ENCODE peak calls at places on chromosomes 16 and 17, in seven cellular contexts. T is esophagus squamous epithelium, D is lung, J is H1, B is psoas muscle, C is prostate gland, A is vagina. R is an unnamed sample. For H3K27me3, the result is how much of the 10 kb centered on the place peaks cover.

GRCh38 chr17:65522751-65523404 is 38.6 kb downstream of the AXIN2 start:
- DNase-seq in J (no peak), C (no peak), B (no peak), D (no peak), A (no peak), T (no peak), R (no peak)

GRCh38 chr16:645852-646678 is 3.1 kb upstream of the WDR90 start:
- DNase-seq in A (no peak), B (no peak), C (no peak), J (no peak), T (no peak), D (no peak), R (no peak)

GRCh38 chr16:4597174-4597573 is 17.5 kb downstream of the UBALD1 start:
- DNase-seq in A (no peak), J (no peak), T (no peak), B (no peak), C (no peak), D (no peak), R (no peak)

GRCh38 chr16:86910146-86910805 is 331.9 kb downstream of the FOXL1 start:
- DNase-seq in D (no peak), J (no peak), T (no peak), C (no peak), B (no peak), A (no peak), R (no peak)

GRCh38 chr17:40355123-40355803 is 9.3 kb downstream of the GJD3 start:
- DNase-seq in B (peak), D (peak), T (no peak), C (peak), A (peak), J (peak), R (no peak)

GRCh38 chr16:90031186-90031930 is 12.1 kb upstream of the DBNDD1 start:
- DNase-seq in B (no peak), J (no peak), A (no peak), D (no peak), T (no peak), C (no peak), R (no peak)

GRCh38 chr17:28949185-28950016 is 1.9 kb downstream of the PHF12 start:
- DNase-seq in B (peak), A (peak), T (no peak), C (peak), D (peak), J (peak), R (no peak)

GRCh38 chr16:72126429-72126765 is 32.8 kb downstream of the DHX38 start:
- DNase-seq in T (no peak), B (no peak), A (no peak), C (no peak), D (no peak), J (no peak), R (no peak)

GRCh38 chr16:72404299-72404698 is 232.3 kb upstream of the PMFBP1 start:
- DNase-seq in C (no peak), J (no peak), D (no peak), A (no peak), T (no peak), B (no peak), R (no peak)

GRCh38 chr16:65725156-65725845 is 603.4 kb upstream of the CDH11 start:
- DNase-seq in J (no peak), A (no peak), T (no peak), B (no peak), D (no peak), C (no peak), R (no peak)

GRCh38 chr16:66720766-66721165 is 24.2 kb upstream of the CMTM4 start:
- DNase-seq in C (no peak), B (no peak), A (no peak), J (no peak), D (no peak), T (no peak), R (no peak)

GRCh38 chr17:69567130-69567529 is 152.6 kb downstream of the MAP2K6 start:
- DNase-seq in C (no peak), B (no peak), D (no peak), A (no peak), J (no peak), T (no peak), R (no peak)

GRCh38 chr16:84175351-84176081 is 11.3 kb downstream of the TAF1C start:
- DNase-seq in T (no peak), J (peak), A (no peak), B (peak), D (peak), C (peak), R (no peak)

GRCh38 chr16:50169555-50170096 is 16.5 kb downstream of the TENT4B start:
- DNase-seq in D (no peak), C (no peak), T (no peak), A (no peak), J (no peak), B (no peak), R (no peak)

GRCh38 chr17:50565559-50566350 is 5.2 kb downstream of the CACNA1G start:
- DNase-seq in B (no peak), T (no peak), A (no peak), J (no peak), D (no peak), C (no peak), R (no peak)

GRCh38 chr16:29736112-29736511 is 9.7 kb downstream of the C16orf54 start:
- DNase-seq in C (no peak), B (no peak), J (no peak), T (no peak), D (no peak), A (no peak), R (peak)

GRCh38 chr17:59397316-59398073 is 66.0 kb downstream of the YPEL2 start:
- DNase-seq in T (no peak), J (no peak), D (no peak), C (no peak), A (no peak), B (no peak), R (no peak)

GRCh38 chr17:2894782-2895181 is 98.5 kb downstream of the RAP1GAP2 start:
- DNase-seq in A (no peak), T (no peak), D (no peak), J (no peak), C (no peak), B (no peak), R (no peak)

GRCh38 chr16:65222049-65222448 is 100.2 kb upstream of the CDH11 start:
- DNase-seq in J (no peak), A (no peak), D (no peak), B (no peak), C (no peak), T (no peak), R (no peak)

GRCh38 chr17:57090560-57091185 is 5.6 kb downstream of the AKAP1 start:
- DNase-seq in T (no peak), C (no peak), J (no peak), A (no peak), B (no peak), D (no peak), R (no peak)

GRCh38 chr17:43768382-43768781 is 9.8 kb upstream of the SOST start:
- DNase-seq in T (no peak), J (no peak), B (peak), A (no peak), D (peak), C (no peak), R (no peak)

GRCh38 chr16:11581677-11582076 is 5.0 kb downstream of the LITAF start:
- DNase-seq in J (no peak), T (no peak), D (no peak), C (no peak), A (no peak), B (no peak), R (no peak)

GRCh38 chr17:50861822-50862528 is 4.2 kb downstream of the TOB1 start:
- DNase-seq in T (no peak), C (no peak), D (no peak), J (no peak), B (no peak), A (no peak), R (no peak)

GRCh38 chr16:76835319-76835718 is 355.7 kb upstream of the MON1B start:
- DNase-seq in C (no peak), A (no peak), D (no peak), J (no peak), T (no peak), B (no peak), R (no peak)

GRCh38 chr16:21265104-21265825 is 12.8 kb downstream of the CRYM start:
- DNase-seq in T (no peak), C (no peak), A (no peak), J (no peak), D (no peak), B (peak), R (no peak)

GRCh38 chr17:41548844-41549595 is 20.9 kb upstream of the KRT19 start:
- DNase-seq in B (peak), T (no peak), J (peak), D (peak), C (peak), A (no peak), R (peak)

GRCh38 chr17:18101828-18102227 is 6.7 kb upstream of the MYO15A start:
- DNase-seq in B (no peak), C (no peak), J (no peak), T (no peak), D (no peak), A (no peak), R (no peak)

GRCh38 chr17:59890720-59891119 is 2.0 kb downstream of the TUBD1 start:
- DNase-seq in T (no peak), A (no peak), D (no peak), C (no peak), B (no peak), J (no peak), R (no peak)

GRCh38 chr17:43405861-43406260 is 7.1 kb downstream of the ARL4D start:
- DNase-seq in B (no peak), C (no peak), A (no peak), T (no peak), J (no peak), D (no peak), R (no peak)

GRCh38 chr17:82106697-82107305 is 8.8 kb upstream of the FASN start:
- DNase-seq in J (no peak), D (no peak), A (no peak), T (no peak), B (no peak), C (no peak), R (no peak)

GRCh38 chr17:8143581-8144400 is 8.4 kb downstream of the PER1 start:
- DNase-seq in D (no peak), J (no peak), C (no peak), A (no peak), B (no peak), T (no peak), R (no peak)

GRCh38 chr17:36942631-36943125 is 5.4 kb downstream of the LHX1 start:
- DNase-seq in C (no peak), T (no peak), J (no peak), A (no peak), D (no peak), B (no peak), R (no peak)
- H3K27me3 ChIP-seq in C (half or more), T (half or more), J (half or more), A (under half), D (under half), B (under half), R (half or more)

GRCh38 chr16:48659940-48660339 is 50.0 kb upstream of the N4BP1 start:
- DNase-seq in B (no peak), C (no peak), A (no peak), J (no peak), D (no peak), T (no peak), R (no peak)
- H3K27me3 ChIP-seq in B (under half), C (under half), A (under half), J (under half), D (under half), T (under half), R (under half)

GRCh38 chr16:23843143-23843542 is 7.4 kb downstream of the PRKCB start:
- DNase-seq in J (no peak), C (no peak), T (no peak), B (no peak), A (no peak), D (no peak), R (no peak)
- H3K27me3 ChIP-seq in J (under half), C (under half), T (under half), B (under half), A (under half), D (under half), R (under half)

DNA sequence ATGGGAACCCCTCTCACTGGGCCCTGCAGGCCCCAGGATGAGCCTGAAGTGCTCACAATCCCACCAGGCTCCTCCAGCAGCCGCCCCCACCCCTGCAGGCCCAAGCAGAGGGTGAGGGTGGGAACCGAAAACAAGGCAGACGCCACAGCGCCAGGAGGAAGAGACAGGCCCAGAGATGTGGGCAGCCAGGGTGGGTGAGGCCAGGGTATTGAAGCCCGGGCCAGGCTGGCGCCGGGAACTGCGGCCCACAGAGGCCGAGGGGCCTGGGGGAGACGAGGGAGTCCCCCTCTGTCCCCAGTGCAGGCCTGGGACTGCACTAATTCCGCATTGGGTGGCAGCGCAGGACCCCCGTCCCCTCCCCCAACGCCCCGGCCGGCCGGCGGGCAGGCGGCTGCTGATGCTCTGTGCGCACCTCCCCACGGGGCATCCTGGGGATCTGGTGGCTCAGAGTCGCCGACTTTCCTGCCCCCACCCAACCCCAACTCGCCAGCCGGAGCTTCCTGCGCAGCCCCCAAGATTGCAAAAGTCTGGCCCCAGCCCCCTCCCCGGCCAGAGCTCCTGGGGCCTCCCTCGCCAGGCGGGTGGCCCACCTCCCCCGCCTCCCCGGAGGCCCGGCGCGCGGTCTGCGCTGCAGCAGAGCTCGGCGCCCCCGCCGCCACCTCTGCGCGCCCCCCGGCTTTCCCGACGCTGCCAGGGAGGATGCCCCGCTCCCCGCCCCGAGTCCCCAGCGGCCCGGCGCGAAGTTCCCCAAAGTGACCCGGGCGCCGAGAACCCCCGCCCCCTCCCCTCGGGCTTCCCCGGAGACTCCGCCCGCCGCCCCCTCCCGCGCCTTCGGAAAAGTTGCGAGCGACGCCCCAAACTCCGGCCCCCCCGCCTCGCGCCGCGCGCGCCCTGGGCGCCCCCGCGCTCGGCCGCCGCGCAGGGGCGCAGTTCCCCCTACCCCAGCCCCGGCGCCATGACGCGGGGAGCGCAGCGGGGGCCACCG is 107.8 kb downstream of the ENGASE start:
- DNase-seq in B (no peak), A (no peak), J (peak), T (no peak), D (no peak), C (no peak), R (no peak)
- H3K27me3 ChIP-seq in B (under half), A (under half), J (under half), T (under half), D (under half), C (under half), R (half or more)

DNA sequence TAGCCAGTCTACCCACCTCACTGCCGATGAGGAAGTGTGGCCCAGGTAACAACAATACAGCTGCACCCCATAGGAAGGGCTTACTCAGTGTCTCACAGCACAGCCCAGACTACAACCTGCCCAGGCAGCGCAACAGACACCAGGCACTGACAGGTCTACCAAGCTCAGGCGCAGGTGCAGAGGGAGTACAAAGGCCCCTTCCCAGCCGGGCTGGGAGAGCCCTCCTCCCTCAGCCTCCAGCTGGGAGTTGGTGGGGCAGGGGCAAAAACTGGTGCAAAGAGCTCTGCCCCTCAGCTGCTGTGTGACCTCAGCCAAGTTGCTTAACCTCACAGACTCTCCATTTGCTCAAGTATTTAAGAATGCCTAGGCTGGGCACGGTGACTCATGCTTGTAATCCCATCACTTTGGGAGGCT is 112.6 kb upstream of the LHX1 start:
- DNase-seq in B (no peak), D (no peak), J (no peak), T (no peak), C (no peak), A (no peak), R (no peak)
- H3K27me3 ChIP-seq in B (under half), D (under half), J (under half), T (under half), C (under half), A (under half), R (under half)

DNA sequence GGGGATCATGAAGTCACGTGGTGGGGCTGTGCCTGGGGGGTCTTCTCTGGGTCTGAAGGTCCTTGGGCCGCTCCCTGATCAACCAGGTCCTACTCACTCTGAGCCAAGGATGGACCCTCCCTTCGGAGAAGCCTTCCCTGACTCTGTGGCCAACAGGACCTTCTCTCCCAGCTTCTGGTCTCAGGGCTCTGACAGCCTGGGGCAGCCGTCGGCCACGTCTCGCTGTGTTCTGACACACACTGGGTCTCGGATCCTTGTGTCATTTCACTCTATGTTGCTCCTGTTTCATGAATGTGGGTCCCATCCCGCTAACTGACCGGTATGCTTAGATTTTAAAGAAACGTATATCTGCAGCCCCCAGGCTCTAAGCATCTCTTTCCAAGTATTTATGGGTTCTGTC is 256.1 kb downstream of the ENGASE start:
- DNase-seq in B (no peak), T (no peak), C (no peak), A (no peak), J (no peak), D (no peak), R (no peak)
- H3K27me3 ChIP-seq in B (under half), T (under half), C (under half), A (under half), J (under half), D (under half), R (half or more)

GRCh38 chr17:34619687-34620217 is 40.4 kb downstream of the TMEM132E start:
- DNase-seq in A (no peak), J (no peak), B (no peak), T (no peak), C (no peak), D (no peak), R (no peak)

GRCh38 chr17:34623856-34624766 is 44.7 kb downstream of the TMEM132E start:
- DNase-seq in D (no peak), J (no peak), B (no peak), T (no peak), C (no peak), A (no peak), R (no peak)

GRCh38 chr17:34620458-34620857 is 41.1 kb downstream of the TMEM132E start:
- DNase-seq in A (no peak), B (no peak), C (no peak), J (no peak), T (no peak), D (no peak), R (no peak)

GRCh38 chr17:34624767-34625389 is 45.5 kb downstream of the TMEM132E start:
- DNase-seq in C (no peak), D (no peak), J (peak), A (no peak), B (no peak), T (no peak), R (no peak)

DNA sequence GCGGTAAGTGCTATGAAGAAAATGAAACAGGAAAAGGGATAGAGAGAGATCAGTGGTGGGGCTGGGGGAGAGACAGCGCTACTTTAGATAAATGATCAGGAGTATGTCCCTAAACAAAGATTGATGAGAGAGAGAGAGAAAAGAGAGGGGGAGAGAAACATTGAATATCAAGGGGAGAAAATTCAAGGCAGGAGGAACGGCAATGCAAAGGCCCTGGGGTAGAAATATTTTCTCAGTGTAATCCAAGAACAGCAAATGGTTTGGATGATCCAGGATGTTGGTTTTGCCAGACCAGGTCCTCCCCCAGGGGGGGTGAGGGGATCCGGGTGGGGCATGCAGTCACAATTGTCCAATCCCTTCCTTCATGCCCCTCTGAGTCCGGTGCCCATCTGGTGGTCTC is 43.5 kb downstream of the TMEM132E start:
- DNase-seq in A (no peak), D (no peak), B (no peak), C (no peak), T (no peak), J (no peak), R (no peak)
- H3K27me3 ChIP-seq in A (under half), D (under half), B (under half), C (under half), T (under half), J (under half), R (under half)

GRCh38 chr16:10180042-10180770 is 2.0 kb downstream of the GRIN2A start:
- DNase-seq in C (no peak), B (no peak), T (no peak), D (no peak), J (no peak), A (no peak), R (no peak)

GRCh38 chr16:10178079-10178478 is 4.1 kb downstream of the GRIN2A start:
- DNase-seq in J (no peak), C (no peak), A (no peak), T (no peak), D (no peak), B (no peak), R (no peak)

GRCh38 chr16:10181196-10182162 is 749 bp downstream of the GRIN2A start:
- DNase-seq in A (no peak), B (peak), J (peak), T (no peak), D (peak), C (peak), R (no peak)

GRCh38 chr16:10182186-10182683 is at the start of gene GRIN2A:
- DNase-seq in A (no peak), T (no peak), J (no peak), D (no peak), C (no peak), B (peak), R (no peak)

GRCh38 chr16:10180771-10181163 is 1.5 kb downstream of the GRIN2A start:
- DNase-seq in A (no peak), C (no peak), B (peak), J (peak), T (no peak), D (no peak), R (no peak)
- H3K27me3 ChIP-seq in A (under half), C (under half), B (under half), J (under half), T (under half), D (under half), R (half or more)

R was measured in RWPE2.